ENCODE peak calls at places on chromosomes 4 and X, in eight cellular contexts. One of them, this sample, is unnamed.

GRCh38 chr4:26219206-26219605 is 101.6 kb upstream of the RBPJ start:
- DNase-seq in HCT116: no peak
- DNase-seq in AG10803: no peak
- DNase-seq in cardiac muscle cell: no peak
- DNase-seq in endothelial cell of umbilical vein: no peak
- DNase-seq in brain microvascular endothelial cell: no peak
- DNase-seq in Calu3: no peak
- DNase-seq in fibroblast of mammary gland: no peak
- DNase-seq in this sample: no peak

GRCh38 chr4:109026588-109026987 is 263.7 kb upstream of the ETNPPL start:
- DNase-seq in HCT116: no peak
- DNase-seq in AG10803: no peak
- DNase-seq in cardiac muscle cell: peak
- DNase-seq in endothelial cell of umbilical vein: peak
- DNase-seq in brain microvascular endothelial cell: peak
- DNase-seq in Calu3: no peak
- DNase-seq in fibroblast of mammary gland: no peak
- DNase-seq in this sample: no peak

GRCh38 chrX:16267431-16267830 is 100.2 kb downstream of the MAGEB17 start:
- DNase-seq in HCT116: no peak
- DNase-seq in AG10803: no peak
- DNase-seq in cardiac muscle cell: no peak
- DNase-seq in endothelial cell of umbilical vein: no peak
- DNase-seq in brain microvascular endothelial cell: no peak
- DNase-seq in Calu3: no peak
- DNase-seq in fibroblast of mammary gland: no peak
- DNase-seq in this sample: no peak

GRCh38 chr4:180253419-180253818 is 1989.8 kb upstream of the TENM3 start:
- DNase-seq in HCT116: no peak
- DNase-seq in AG10803: no peak
- DNase-seq in cardiac muscle cell: no peak
- DNase-seq in endothelial cell of umbilical vein: no peak
- DNase-seq in brain microvascular endothelial cell: no peak
- DNase-seq in Calu3: no peak
- DNase-seq in fibroblast of mammary gland: no peak
- DNase-seq in this sample: no peak

GRCh38 chrX:19593684-19594083 is 78.4 kb upstream of the MAP3K15 start:
- DNase-seq in HCT116: peak
- DNase-seq in AG10803: peak
- DNase-seq in cardiac muscle cell: peak
- DNase-seq in endothelial cell of umbilical vein: peak
- DNase-seq in brain microvascular endothelial cell: peak
- DNase-seq in Calu3: peak
- DNase-seq in fibroblast of mammary gland: peak
- DNase-seq in this sample: no peak

GRCh38 chr4:20354120-20354519 is 102.4 kb downstream of the SLIT2 start:
- DNase-seq in HCT116: no peak
- DNase-seq in AG10803: no peak
- DNase-seq in cardiac muscle cell: no peak
- DNase-seq in endothelial cell of umbilical vein: no peak
- DNase-seq in brain microvascular endothelial cell: no peak
- DNase-seq in Calu3: no peak
- DNase-seq in fibroblast of mammary gland: no peak
- DNase-seq in this sample: no peak

GRCh38 chr4:169971456-169972015 is 54.7 kb downstream of the MFAP3L start:
- DNase-seq in HCT116: no peak
- DNase-seq in AG10803: peak
- DNase-seq in cardiac muscle cell: no peak
- DNase-seq in endothelial cell of umbilical vein: no peak
- DNase-seq in brain microvascular endothelial cell: no peak
- DNase-seq in Calu3: no peak
- DNase-seq in fibroblast of mammary gland: peak
- DNase-seq in this sample: no peak

GRCh38 chr4:149005191-149005590 is 563.0 kb upstream of the NR3C2 start:
- DNase-seq in HCT116: no peak
- DNase-seq in AG10803: no peak
- DNase-seq in cardiac muscle cell: no peak
- DNase-seq in endothelial cell of umbilical vein: no peak
- DNase-seq in brain microvascular endothelial cell: no peak
- DNase-seq in Calu3: no peak
- DNase-seq in fibroblast of mammary gland: no peak
- DNase-seq in this sample: no peak

GRCh38 chrX:149628280-149628679 is 3.3 kb downstream of the TMEM185A start:
- DNase-seq in HCT116: no peak
- DNase-seq in AG10803: no peak
- DNase-seq in cardiac muscle cell: no peak
- DNase-seq in endothelial cell of umbilical vein: no peak
- DNase-seq in brain microvascular endothelial cell: no peak
- DNase-seq in Calu3: no peak
- DNase-seq in fibroblast of mammary gland: no peak
- DNase-seq in this sample: no peak

GRCh38 chr4:23728971-23729370 is 160.9 kb downstream of the PPARGC1A start:
- DNase-seq in HCT116: no peak
- DNase-seq in AG10803: no peak
- DNase-seq in cardiac muscle cell: peak
- DNase-seq in endothelial cell of umbilical vein: no peak
- DNase-seq in brain microvascular endothelial cell: no peak
- DNase-seq in Calu3: no peak
- DNase-seq in fibroblast of mammary gland: no peak
- DNase-seq in this sample: no peak

GRCh38 chrX:51144828-51145442 is 187.7 kb upstream of the NUDT10 start:
- DNase-seq in HCT116: no peak
- DNase-seq in AG10803: peak
- DNase-seq in cardiac muscle cell: peak
- DNase-seq in endothelial cell of umbilical vein: peak
- DNase-seq in brain microvascular endothelial cell: peak
- DNase-seq in Calu3: peak
- DNase-seq in fibroblast of mammary gland: peak
- DNase-seq in this sample: no peak

GRCh38 chr4:8291036-8291682 is 21.6 kb downstream of the HTRA3 start:
- DNase-seq in HCT116: no peak
- DNase-seq in AG10803: no peak
- DNase-seq in cardiac muscle cell: no peak
- DNase-seq in endothelial cell of umbilical vein: no peak
- DNase-seq in brain microvascular endothelial cell: no peak
- DNase-seq in Calu3: no peak
- DNase-seq in fibroblast of mammary gland: no peak
- DNase-seq in this sample: peak

GRCh38 chr4:10131202-10131601 is 14.6 kb upstream of the WDR1 start:
- DNase-seq in HCT116: no peak
- DNase-seq in AG10803: no peak
- DNase-seq in cardiac muscle cell: no peak
- DNase-seq in endothelial cell of umbilical vein: no peak
- DNase-seq in brain microvascular endothelial cell: no peak
- DNase-seq in Calu3: no peak
- DNase-seq in fibroblast of mammary gland: no peak
- DNase-seq in this sample: no peak

GRCh38 chr4:40874331-40874730 is 124.6 kb downstream of the NSUN7 start:
- DNase-seq in HCT116: no peak
- DNase-seq in AG10803: no peak
- DNase-seq in cardiac muscle cell: no peak
- DNase-seq in endothelial cell of umbilical vein: no peak
- DNase-seq in brain microvascular endothelial cell: no peak
- DNase-seq in Calu3: no peak
- DNase-seq in fibroblast of mammary gland: no peak
- DNase-seq in this sample: no peak

GRCh38 chr4:98851806-98852205 is 77.1 kb downstream of the EIF4E start:
- DNase-seq in HCT116: no peak
- DNase-seq in AG10803: peak
- DNase-seq in cardiac muscle cell: peak
- DNase-seq in endothelial cell of umbilical vein: no peak
- DNase-seq in brain microvascular endothelial cell: peak
- DNase-seq in Calu3: no peak
- DNase-seq in fibroblast of mammary gland: no peak
- DNase-seq in this sample: no peak

GRCh38 chr4:101332424-101332823 is 14.9 kb downstream of the PPP3CA start:
- DNase-seq in HCT116: no peak
- DNase-seq in AG10803: no peak
- DNase-seq in cardiac muscle cell: peak
- DNase-seq in endothelial cell of umbilical vein: no peak
- DNase-seq in brain microvascular endothelial cell: no peak
- DNase-seq in Calu3: no peak
- DNase-seq in fibroblast of mammary gland: peak
- DNase-seq in this sample: no peak

GRCh38 chr4:88333741-88334405 is 44.8 kb upstream of the HERC6 start:
- DNase-seq in HCT116: no peak
- DNase-seq in AG10803: peak
- DNase-seq in cardiac muscle cell: peak
- DNase-seq in endothelial cell of umbilical vein: no peak
- DNase-seq in brain microvascular endothelial cell: no peak
- DNase-seq in Calu3: no peak
- DNase-seq in fibroblast of mammary gland: peak
- DNase-seq in this sample: no peak

GRCh38 chrX:78321809-78322208 is 5.6 kb downstream of the CYSLTR1 start:
- DNase-seq in HCT116: no peak
- DNase-seq in AG10803: no peak
- DNase-seq in cardiac muscle cell: no peak
- DNase-seq in endothelial cell of umbilical vein: no peak
- DNase-seq in brain microvascular endothelial cell: no peak
- DNase-seq in Calu3: no peak
- DNase-seq in fibroblast of mammary gland: no peak
- DNase-seq in this sample: no peak

GRCh38 chr4:107683873-107684272 is 36.2 kb downstream of the PAPSS1 start:
- DNase-seq in HCT116: no peak
- DNase-seq in AG10803: no peak
- DNase-seq in cardiac muscle cell: no peak
- DNase-seq in endothelial cell of umbilical vein: no peak
- DNase-seq in brain microvascular endothelial cell: no peak
- DNase-seq in Calu3: no peak
- DNase-seq in fibroblast of mammary gland: no peak
- DNase-seq in this sample: no peak

GRCh38 chr4:101367201-101367600 is 19.9 kb upstream of the PPP3CA start:
- DNase-seq in HCT116: no peak
- DNase-seq in AG10803: peak
- DNase-seq in cardiac muscle cell: peak
- DNase-seq in endothelial cell of umbilical vein: no peak
- DNase-seq in brain microvascular endothelial cell: peak
- DNase-seq in Calu3: no peak
- DNase-seq in fibroblast of mammary gland: peak
- DNase-seq in this sample: no peak

DNA sequence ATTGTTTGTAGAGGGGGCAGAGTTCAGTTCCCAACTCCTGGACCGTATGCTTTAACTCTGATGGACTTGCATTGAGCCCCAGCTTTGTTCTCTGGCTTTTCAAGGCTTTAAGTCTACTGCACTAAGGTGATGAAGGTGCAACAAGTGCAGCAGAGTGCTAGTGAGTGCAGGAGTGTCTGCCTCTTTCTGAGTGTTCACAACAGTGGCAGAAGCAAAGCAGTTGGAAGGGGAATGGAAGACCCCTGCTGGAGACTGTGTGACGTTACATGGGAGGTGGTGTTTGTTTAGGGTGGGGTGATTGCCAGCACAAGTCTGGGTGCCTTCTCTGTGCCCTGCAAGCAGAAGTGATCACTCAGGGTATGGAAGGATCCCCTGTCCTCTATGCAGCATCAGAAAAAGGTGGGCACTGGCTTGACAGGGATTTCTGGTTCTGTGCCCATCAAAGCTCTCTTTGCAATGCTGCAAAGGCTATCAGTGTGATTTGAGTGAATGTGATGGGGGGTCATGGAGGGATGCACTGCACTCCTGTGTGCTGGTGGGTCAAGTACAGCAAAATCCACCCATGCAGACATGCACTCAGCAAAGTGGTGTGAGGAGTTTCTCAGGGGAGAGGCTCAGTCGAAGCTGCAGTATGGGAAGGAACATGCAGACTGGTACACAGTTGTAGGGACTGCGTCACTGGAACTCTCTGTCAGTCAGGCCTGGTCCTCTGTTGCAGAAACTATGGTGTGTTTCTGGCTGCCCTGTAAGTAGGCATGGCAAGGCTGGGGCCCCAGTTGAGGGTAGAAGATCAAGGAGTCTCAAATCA is 70.9 kb upstream of the UGT2B7 start:
- DNase-seq in HCT116: peak
- DNase-seq in AG10803: no peak
- DNase-seq in cardiac muscle cell: no peak
- DNase-seq in endothelial cell of umbilical vein: no peak
- DNase-seq in brain microvascular endothelial cell: no peak
- DNase-seq in Calu3: peak
- DNase-seq in fibroblast of mammary gland: no peak
- DNase-seq in this sample: no peak
- TF ChIP-seq CTCF in HCT116: no peak
- TF ChIP-seq CTCF in AG10803: no peak
- TF ChIP-seq CTCF in cardiac muscle cell: no peak
- TF ChIP-seq CTCF in endothelial cell of umbilical vein: peak
- TF ChIP-seq CTCF in brain microvascular endothelial cell: peak
- TF ChIP-seq CTCF in Calu3: peak
- TF ChIP-seq CTCF in fibroblast of mammary gland: peak
- TF ChIP-seq CTCF in this sample: peak

DNA sequence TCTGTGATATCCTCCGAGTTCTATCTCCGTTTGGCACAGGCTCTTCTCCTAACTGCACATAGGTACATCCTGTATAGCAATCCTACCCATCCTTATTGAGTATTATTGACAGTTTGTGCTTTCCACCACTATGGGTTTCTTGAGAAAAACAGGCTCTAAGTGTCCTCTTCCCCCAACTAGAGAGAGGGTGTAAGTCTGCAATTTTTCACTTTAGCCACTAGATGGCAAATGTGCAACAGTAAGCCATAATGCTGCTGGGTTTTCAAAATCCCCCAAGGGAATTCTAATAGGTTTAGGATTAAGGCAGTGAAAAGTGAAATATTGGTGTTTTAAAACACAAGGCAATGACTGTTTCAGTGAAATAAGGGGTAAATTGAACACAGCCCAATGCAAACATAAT is 239.1 kb upstream of the HTR2C start:
- DNase-seq in HCT116: peak
- DNase-seq in AG10803: peak
- DNase-seq in cardiac muscle cell: peak
- DNase-seq in endothelial cell of umbilical vein: peak
- DNase-seq in brain microvascular endothelial cell: peak
- DNase-seq in Calu3: no peak
- DNase-seq in fibroblast of mammary gland: peak
- DNase-seq in this sample: no peak
- TF ChIP-seq CTCF in HCT116: peak
- TF ChIP-seq CTCF in AG10803: peak
- TF ChIP-seq CTCF in cardiac muscle cell: peak
- TF ChIP-seq CTCF in endothelial cell of umbilical vein: peak
- TF ChIP-seq CTCF in brain microvascular endothelial cell: peak
- TF ChIP-seq CTCF in Calu3: no peak
- TF ChIP-seq CTCF in fibroblast of mammary gland: peak
- TF ChIP-seq CTCF in this sample: peak

DNA sequence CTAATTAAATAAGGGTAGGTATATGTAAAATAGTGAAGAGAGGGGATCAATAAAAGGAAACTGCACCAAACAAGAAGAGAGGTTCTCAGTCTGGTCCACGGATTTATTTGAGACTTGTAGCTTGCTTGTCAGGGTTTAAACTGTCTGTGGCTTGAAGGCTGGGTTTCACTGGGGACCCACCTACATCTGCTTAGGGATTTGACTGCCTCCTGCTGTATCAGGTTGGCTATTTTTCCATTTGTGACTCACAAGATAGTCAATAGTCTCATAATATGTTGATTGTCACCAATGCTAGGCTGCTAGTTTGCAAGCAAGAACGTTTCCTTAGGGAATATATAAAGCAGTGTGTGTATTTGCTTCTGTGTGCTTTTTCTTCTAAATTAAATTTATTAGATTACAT is 1950.7 kb upstream of the IGFBP7 start:
- DNase-seq in HCT116: no peak
- DNase-seq in AG10803: no peak
- DNase-seq in cardiac muscle cell: no peak
- DNase-seq in endothelial cell of umbilical vein: no peak
- DNase-seq in brain microvascular endothelial cell: no peak
- DNase-seq in Calu3: no peak
- DNase-seq in fibroblast of mammary gland: no peak
- DNase-seq in this sample: no peak
- TF ChIP-seq CTCF in HCT116: no peak
- TF ChIP-seq CTCF in AG10803: no peak
- TF ChIP-seq CTCF in cardiac muscle cell: no peak
- TF ChIP-seq CTCF in endothelial cell of umbilical vein: no peak
- TF ChIP-seq CTCF in brain microvascular endothelial cell: no peak
- TF ChIP-seq CTCF in Calu3: no peak
- TF ChIP-seq CTCF in fibroblast of mammary gland: no peak
- TF ChIP-seq CTCF in this sample: no peak

GRCh38 chr4:2265113-2266110 is 3.5 kb upstream of the MXD4 start:
- DNase-seq in HCT116: no peak
- DNase-seq in AG10803: no peak
- DNase-seq in cardiac muscle cell: no peak
- DNase-seq in endothelial cell of umbilical vein: no peak
- DNase-seq in brain microvascular endothelial cell: no peak
- DNase-seq in Calu3: no peak
- DNase-seq in fibroblast of mammary gland: no peak
- DNase-seq in this sample: peak
- TF ChIP-seq CTCF in HCT116: no peak
- TF ChIP-seq CTCF in AG10803: peak
- TF ChIP-seq CTCF in cardiac muscle cell: no peak
- TF ChIP-seq CTCF in endothelial cell of umbilical vein: no peak
- TF ChIP-seq CTCF in brain microvascular endothelial cell: peak
- TF ChIP-seq CTCF in Calu3: no peak
- TF ChIP-seq CTCF in fibroblast of mammary gland: no peak
- TF ChIP-seq CTCF in this sample: no peak

This sample was measured in kidney.